ENCODE peak calls at places on chromosomes 12 and 14, in nine cellular contexts. O is psoas muscle; F is GM23248; L is cardiac muscle cell; J is CD8-positive, alpha-beta memory T cell; W is substantia nigra; R is AG04450; D is fibroblast of lung; X is sigmoid colon. P is an unnamed sample.
A peak's percentile ranks its signal among the peaks of the same experiment; 100 is the strongest.

GRCh38 chr14:50804181-50804721 is 26.7 kb downstream of the NIN start:
- DNase-seq in O (no peak), F (peak; percentile 79), L (no peak), J (no peak), W (no peak), R (no peak), D (peak; percentile 46), X (no peak), P (peak; percentile 78)

GRCh38 chr14:76696791-76697190 is 64.5 kb upstream of the VASH1 start:
- DNase-seq in O (no peak), F (no peak), L (no peak), J (no peak), W (no peak), R (no peak), D (no peak), X (no peak), P (no peak)

GRCh38 chr12:131710464-131711457 is at the start of gene SFSWAP:
- DNase-seq in O (peak; percentile 82), F (peak; percentile 90), L (peak; percentile 83), J (peak; percentile 81), W (peak; percentile 89), R (peak; percentile 30), D (peak; percentile 82), X (peak; percentile 81), P (peak; percentile 80)

GRCh38 chr14:68145036-68145435 is 325.5 kb downstream of the RAD51B start:
- DNase-seq in O (no peak), F (no peak), L (no peak), J (no peak), W (no peak), R (no peak), D (no peak), X (no peak), P (peak; percentile 65)

GRCh38 chr12:33605776-33606175 is 166.2 kb upstream of the SYT10 start:
- DNase-seq in O (no peak), F (peak; percentile 3), L (peak; percentile 46), J (no peak), W (no peak), R (no peak), D (no peak), X (no peak), P (no peak)

GRCh38 chr12:52561880-52562449 is 9.0 kb upstream of the KRT71 start:
- DNase-seq in O (no peak), F (peak; percentile 22), L (no peak), J (no peak), W (no peak), R (no peak), D (no peak), X (no peak), P (no peak)

GRCh38 chr12:100017056-100017455 is 32.3 kb upstream of the ANKS1B start:
- DNase-seq in O (no peak), F (peak; percentile 11), L (no peak), J (no peak), W (no peak), R (no peak), D (no peak), X (no peak), P (no peak)

GRCh38 chr12:108594-108993 is 42.0 kb downstream of the IQSEC3 start:
- DNase-seq in O (peak; percentile 44), F (no peak), L (peak; percentile 24), J (no peak), W (peak; percentile 16), R (no peak), D (no peak), X (peak; percentile 68), P (no peak)

GRCh38 chr14:94485944-94486841 is 10.2 kb upstream of the SERPINA9 start:
- DNase-seq in O (peak; percentile 47), F (peak; percentile 75), L (peak; percentile 70), J (peak; percentile 15), W (peak; percentile 46), R (peak; percentile 18), D (peak; percentile 30), X (peak; percentile 71), P (peak; percentile 24)

GRCh38 chr14:56887211-56887610 is 76.9 kb upstream of the OTX2 start:
- DNase-seq in O (no peak), F (no peak), L (peak; percentile 25), J (no peak), W (no peak), R (no peak), D (no peak), X (no peak), P (no peak)

GRCh38 chr12:53561590-53561953 is 54.3 kb upstream of the NPFF start:
- DNase-seq in O (no peak), F (peak; percentile 94), L (no peak), J (no peak), W (no peak), R (peak; percentile 63), D (peak; percentile 88), X (no peak), P (peak; percentile 93)

GRCh38 chr12:58252914-58253313 is 311.5 kb downstream of the ATP23 start:
- DNase-seq in O (no peak), F (no peak), L (no peak), J (no peak), W (no peak), R (no peak), D (no peak), X (no peak), P (no peak)

GRCh38 chr12:67754933-67755697 is 106.6 kb downstream of the DYRK2 start:
- DNase-seq in O (no peak), F (no peak), L (no peak), J (no peak), W (no peak), R (no peak), D (no peak), X (no peak), P (no peak)

GRCh38 chr12:117685115-117685926 is 283.5 kb downstream of the KSR2 start:
- DNase-seq in O (peak; percentile 66), F (peak; percentile 89), L (peak; percentile 39), J (no peak), W (no peak), R (no peak), D (no peak), X (peak; percentile 80), P (peak; percentile 97)

DNA sequence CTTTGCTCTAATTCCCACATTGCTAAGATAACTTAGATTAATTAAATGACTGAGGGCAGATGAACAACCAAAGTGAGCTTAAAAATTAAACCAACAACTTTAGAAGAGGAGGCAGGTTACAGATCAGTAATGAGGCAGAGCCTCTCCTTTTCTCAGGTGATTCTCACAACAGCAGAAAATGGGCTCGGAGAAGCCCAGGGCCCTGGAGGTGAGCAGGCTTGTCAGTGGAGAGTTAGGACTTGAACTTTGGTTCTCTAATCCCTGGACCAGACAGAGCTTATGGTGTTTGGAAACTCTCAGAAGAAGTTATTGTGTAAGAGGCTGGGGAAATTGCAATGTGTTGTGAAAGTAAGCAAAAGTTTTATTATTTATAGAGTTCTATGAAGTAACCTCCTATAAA is 2.8 kb downstream of the TRHDE start:
- DNase-seq in O (no peak), F (peak; percentile 39), L (no peak), J (no peak), W (no peak), R (no peak), D (peak; percentile 95), X (no peak), P (no peak)
- H3K27ac ChIP-seq in O (peak overlapping the region; percentile 51), F (no peak overlapping the region), L (no peak overlapping the region), J (no peak overlapping the region), W (no peak overlapping the region), R (no peak overlapping the region), D (no peak overlapping the region), X (no peak overlapping the region), P (no peak overlapping the region)

GRCh38 chr12:2149091-2149490 is 96.3 kb downstream of the CACNA1C start:
- DNase-seq in O (no peak), F (peak; percentile 32), L (no peak), J (no peak), W (no peak), R (no peak), D (peak; percentile 34), X (no peak), P (no peak)
- H3K27ac ChIP-seq in O (no peak overlapping the region), F (no peak overlapping the region), L (no peak overlapping the region), J (no peak overlapping the region), W (no peak overlapping the region), R (no peak overlapping the region), D (no peak overlapping the region), X (peak overlapping the region; percentile 75), P (no peak overlapping the region)

DNA sequence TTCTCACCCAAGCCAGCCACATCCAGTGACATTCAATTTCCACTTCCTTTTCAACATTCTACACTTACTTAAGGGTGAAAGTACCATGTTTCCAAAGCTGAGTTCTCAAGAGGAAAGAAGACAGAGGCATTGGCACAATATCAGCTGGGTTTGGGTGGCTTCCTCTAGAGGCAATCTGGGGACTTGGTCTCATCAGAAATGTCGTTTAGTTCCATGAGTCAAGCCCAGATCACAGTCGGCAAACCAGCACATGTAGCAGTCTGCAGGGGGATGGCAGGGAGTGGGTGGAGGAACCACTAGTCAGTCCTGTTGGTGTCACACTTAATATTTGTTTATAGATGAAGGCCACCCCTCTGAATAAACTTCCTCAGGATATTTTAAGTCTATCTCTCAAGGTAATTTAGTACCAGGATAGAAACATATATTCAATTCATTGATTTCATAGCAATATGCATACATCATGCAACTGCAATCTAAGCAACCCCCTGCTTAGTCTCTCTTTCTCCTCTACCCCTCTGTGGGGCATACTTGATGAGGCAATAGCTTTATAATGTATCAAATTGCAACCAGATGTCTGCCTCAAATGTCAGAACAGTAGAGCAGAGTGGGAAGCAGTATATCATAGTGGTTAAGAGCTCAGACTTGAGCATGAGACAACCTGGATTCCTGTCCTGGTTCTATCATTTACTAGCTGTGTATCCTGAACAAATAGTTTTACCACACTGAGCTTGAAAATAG is 3.0 kb downstream of the SRRM4 start:
- DNase-seq in O (no peak), F (no peak), L (no peak), J (no peak), W (no peak), R (no peak), D (no peak), X (no peak), P (no peak)
- H3K27ac ChIP-seq in O (no peak overlapping the region), F (no peak overlapping the region), L (no peak overlapping the region), J (no peak overlapping the region), W (no peak overlapping the region), R (no peak overlapping the region), D (no peak overlapping the region), X (no peak overlapping the region), P (no peak overlapping the region)

GRCh38 chr12:51448618-51449256 is 24.1 kb downstream of the SLC4A8 start:
- DNase-seq in O (no peak), F (no peak), L (no peak), J (no peak), W (no peak), R (no peak), D (no peak), X (no peak), P (no peak)

GRCh38 chr12:51450816-51451215 is 26.2 kb downstream of the SLC4A8 start:
- DNase-seq in O (no peak), F (no peak), L (no peak), J (no peak), W (no peak), R (no peak), D (no peak), X (no peak), P (no peak)

GRCh38 chr12:51449569-51450246 is 25.1 kb downstream of the SLC4A8 start:
- DNase-seq in O (no peak), F (peak; percentile 37), L (no peak), J (no peak), W (no peak), R (no peak), D (no peak), X (no peak), P (no peak)

DNA sequence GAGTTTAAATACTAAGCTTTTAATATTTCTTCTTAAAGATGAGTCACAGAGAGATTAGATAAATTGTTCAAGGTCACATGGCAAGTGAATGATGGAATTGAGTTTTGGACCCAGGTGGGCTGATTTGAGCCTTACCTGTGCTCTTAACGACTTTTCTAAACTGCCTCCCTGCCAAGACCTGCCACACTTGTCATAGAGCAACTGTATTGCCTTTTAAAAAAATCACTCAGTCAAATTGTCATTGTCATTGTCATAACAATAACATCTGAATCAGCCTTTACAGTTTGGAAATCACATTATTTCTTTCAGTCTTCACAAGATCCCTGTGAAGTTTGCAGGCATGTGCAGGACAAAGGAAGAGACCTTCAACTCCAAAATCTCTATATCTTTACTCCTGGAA is 25.7 kb downstream of the SLC4A8 start:
- DNase-seq in O (no peak), F (no peak), L (no peak), J (no peak), W (no peak), R (no peak), D (no peak), X (no peak), P (no peak)
- H3K27ac ChIP-seq in O (no peak overlapping the region), F (no peak overlapping the region), L (no peak overlapping the region), J (no peak overlapping the region), W (no peak overlapping the region), R (no peak overlapping the region), D (no peak overlapping the region), X (no peak overlapping the region), P (no peak overlapping the region)